ENCODE peak calls at places on chromosomes 5 and 9, in ten cellular contexts. One of them, this sample, is unnamed.

GRCh38 chr5:139417214-139417613 is 13.3 kb upstream of the SPATA24 start:
- DNase-seq in activated CD4-positive, alpha-beta T cell treated with anti-CD3 and anti-CD28 coated beads for 1 hour: no peak
- DNase-seq in GM12892: no peak
- DNase-seq in MM.1S: no peak
- DNase-seq in DMS153: no peak
- DNase-seq in tibial artery: no peak
- DNase-seq in activated naive CD4-positive, alpha-beta T cell: no peak
- DNase-seq in kidney epithelial cell: no peak
- DNase-seq in activated CD4-positive, alpha-beta memory T cell treated with anti-CD3 and anti-CD28 coated beads, Interleukin-2, amount 10 ng/mL, durations not matched to agents 7 days and 5 days: no peak
- DNase-seq in Panc1: no peak
- DNase-seq in this sample: no peak

GRCh38 chr5:148414848-148415247 is 31.1 kb downstream of the FBXO38 start:
- DNase-seq in activated CD4-positive, alpha-beta memory T cell treated with anti-CD3 and anti-CD28 coated beads, Interleukin-2, amount 10 ng/mL, durations not matched to agents 7 days and 5 days: no peak
- DNase-seq in activated naive CD4-positive, alpha-beta T cell: no peak
- DNase-seq in GM12892: no peak
- DNase-seq in Panc1: no peak
- DNase-seq in tibial artery: no peak
- DNase-seq in kidney epithelial cell: no peak
- DNase-seq in DMS153: no peak
- DNase-seq in MM.1S: no peak
- DNase-seq in activated CD4-positive, alpha-beta T cell treated with anti-CD3 and anti-CD28 coated beads for 1 hour: no peak
- DNase-seq in this sample: no peak

GRCh38 chr5:76958976-76959767 is 6.3 kb downstream of the CRHBP start:
- DNase-seq in activated CD4-positive, alpha-beta memory T cell treated with anti-CD3 and anti-CD28 coated beads, Interleukin-2, amount 10 ng/mL, durations not matched to agents 7 days and 5 days: no peak
- DNase-seq in MM.1S: no peak
- DNase-seq in tibial artery: no peak
- DNase-seq in DMS153: no peak
- DNase-seq in Panc1: no peak
- DNase-seq in kidney epithelial cell: peak
- DNase-seq in activated CD4-positive, alpha-beta T cell treated with anti-CD3 and anti-CD28 coated beads for 1 hour: no peak
- DNase-seq in GM12892: no peak
- DNase-seq in activated naive CD4-positive, alpha-beta T cell: no peak
- DNase-seq in this sample: no peak

GRCh38 chr9:899440-900184 is 58.1 kb downstream of the DMRT1 start:
- DNase-seq in activated naive CD4-positive, alpha-beta T cell: no peak
- DNase-seq in DMS153: peak
- DNase-seq in GM12892: no peak
- DNase-seq in kidney epithelial cell: no peak
- DNase-seq in activated CD4-positive, alpha-beta T cell treated with anti-CD3 and anti-CD28 coated beads for 1 hour: no peak
- DNase-seq in MM.1S: no peak
- DNase-seq in tibial artery: no peak
- DNase-seq in activated CD4-positive, alpha-beta memory T cell treated with anti-CD3 and anti-CD28 coated beads, Interleukin-2, amount 10 ng/mL, durations not matched to agents 7 days and 5 days: no peak
- DNase-seq in Panc1: no peak
- DNase-seq in this sample: peak

GRCh38 chr5:1885476-1885755 is 2.7 kb upstream of the IRX4 start:
- DNase-seq in tibial artery: no peak
- DNase-seq in activated CD4-positive, alpha-beta memory T cell treated with anti-CD3 and anti-CD28 coated beads, Interleukin-2, amount 10 ng/mL, durations not matched to agents 7 days and 5 days: no peak
- DNase-seq in kidney epithelial cell: no peak
- DNase-seq in MM.1S: no peak
- DNase-seq in GM12892: no peak
- DNase-seq in activated CD4-positive, alpha-beta T cell treated with anti-CD3 and anti-CD28 coated beads for 1 hour: no peak
- DNase-seq in activated naive CD4-positive, alpha-beta T cell: no peak
- DNase-seq in Panc1: no peak
- DNase-seq in DMS153: no peak
- DNase-seq in this sample: no peak

GRCh38 chr5:56123531-56124243 is 109.4 kb downstream of the ANKRD55 start:
- DNase-seq in activated naive CD4-positive, alpha-beta T cell: no peak
- DNase-seq in activated CD4-positive, alpha-beta memory T cell treated with anti-CD3 and anti-CD28 coated beads, Interleukin-2, amount 10 ng/mL, durations not matched to agents 7 days and 5 days: no peak
- DNase-seq in MM.1S: no peak
- DNase-seq in activated CD4-positive, alpha-beta T cell treated with anti-CD3 and anti-CD28 coated beads for 1 hour: no peak
- DNase-seq in kidney epithelial cell: peak
- DNase-seq in DMS153: peak
- DNase-seq in Panc1: peak
- DNase-seq in GM12892: no peak
- DNase-seq in tibial artery: peak
- DNase-seq in this sample: peak

GRCh38 chr9:69817202-69817601 is 3.4 kb upstream of the CFAP95 start:
- DNase-seq in kidney epithelial cell: no peak
- DNase-seq in activated naive CD4-positive, alpha-beta T cell: no peak
- DNase-seq in tibial artery: no peak
- DNase-seq in GM12892: no peak
- DNase-seq in activated CD4-positive, alpha-beta T cell treated with anti-CD3 and anti-CD28 coated beads for 1 hour: no peak
- DNase-seq in activated CD4-positive, alpha-beta memory T cell treated with anti-CD3 and anti-CD28 coated beads, Interleukin-2, amount 10 ng/mL, durations not matched to agents 7 days and 5 days: no peak
- DNase-seq in MM.1S: no peak
- DNase-seq in Panc1: no peak
- DNase-seq in DMS153: no peak
- DNase-seq in this sample: no peak

GRCh38 chr9:118330191-118330986 is 626.2 kb downstream of the TLR4 start:
- DNase-seq in GM12892: no peak
- DNase-seq in Panc1: no peak
- DNase-seq in DMS153: no peak
- DNase-seq in kidney epithelial cell: no peak
- DNase-seq in activated naive CD4-positive, alpha-beta T cell: no peak
- DNase-seq in activated CD4-positive, alpha-beta memory T cell treated with anti-CD3 and anti-CD28 coated beads, Interleukin-2, amount 10 ng/mL, durations not matched to agents 7 days and 5 days: no peak
- DNase-seq in MM.1S: no peak
- DNase-seq in activated CD4-positive, alpha-beta T cell treated with anti-CD3 and anti-CD28 coated beads for 1 hour: no peak
- DNase-seq in tibial artery: no peak
- DNase-seq in this sample: no peak

GRCh38 chr9:115015018-115015635 is 84.7 kb upstream of the TNFSF8 start:
- DNase-seq in activated naive CD4-positive, alpha-beta T cell: no peak
- DNase-seq in DMS153: peak
- DNase-seq in activated CD4-positive, alpha-beta memory T cell treated with anti-CD3 and anti-CD28 coated beads, Interleukin-2, amount 10 ng/mL, durations not matched to agents 7 days and 5 days: no peak
- DNase-seq in Panc1: no peak
- DNase-seq in activated CD4-positive, alpha-beta T cell treated with anti-CD3 and anti-CD28 coated beads for 1 hour: no peak
- DNase-seq in MM.1S: no peak
- DNase-seq in GM12892: no peak
- DNase-seq in kidney epithelial cell: no peak
- DNase-seq in tibial artery: no peak
- DNase-seq in this sample: peak